ENCODE peak calls at places on chromosome 21, in six cellular contexts. U, S, A, W, B and F are unnamed samples.

GRCh38 chr21:18550361-18550760 is 146.8 kb upstream of the TMPRSS15 start:
- DNase-seq in W (no peak), A (no peak), U (no peak), B (no peak), S (no peak), F (no peak)

GRCh38 chr21:40243676-40244075 is 376.4 kb downstream of the PCP4 start:
- DNase-seq in B (no peak), W (no peak), A (no peak), S (no peak), U (no peak), F (no peak)

GRCh38 chr21:34688145-34688544 is 19.4 kb downstream of the CLIC6 start:
- DNase-seq in S (no peak), A (peak), W (no peak), U (no peak), B (peak), F (no peak)

GRCh38 chr21:32061755-32062154 is 188.9 kb downstream of the HUNK start:
- DNase-seq in B (no peak), U (no peak), W (no peak), A (no peak), S (no peak), F (no peak)

GRCh38 chr21:44376606-44377005 is 23.2 kb downstream of the TRPM2 start:
- DNase-seq in W (no peak), A (no peak), U (no peak), B (no peak), S (no peak), F (no peak)

GRCh38 chr21:19999369-20000272 is 998.6 kb upstream of the NCAM2 start:
- DNase-seq in A (no peak), U (no peak), W (no peak), B (no peak), S (peak), F (no peak)

GRCh38 chr21:43209575-43210453 is 41.0 kb downstream of the CRYAA start:
- DNase-seq in U (no peak), W (no peak), B (no peak), A (peak), S (peak), F (peak)

GRCh38 chr21:27534211-27534610 is 567.3 kb upstream of the ADAMTS5 start:
- DNase-seq in U (no peak), S (no peak), A (peak), W (no peak), B (no peak), F (peak)

GRCh38 chr21:46413365-46413696 is 45.4 kb upstream of the DIP2A start:
- DNase-seq in U (no peak), W (no peak), A (no peak), S (no peak), B (no peak), F (no peak)

GRCh38 chr21:33751120-33751519 is 108.8 kb downstream of the ITSN1 start:
- DNase-seq in U (no peak), A (peak), W (no peak), S (no peak), B (no peak), F (no peak)

DNA sequence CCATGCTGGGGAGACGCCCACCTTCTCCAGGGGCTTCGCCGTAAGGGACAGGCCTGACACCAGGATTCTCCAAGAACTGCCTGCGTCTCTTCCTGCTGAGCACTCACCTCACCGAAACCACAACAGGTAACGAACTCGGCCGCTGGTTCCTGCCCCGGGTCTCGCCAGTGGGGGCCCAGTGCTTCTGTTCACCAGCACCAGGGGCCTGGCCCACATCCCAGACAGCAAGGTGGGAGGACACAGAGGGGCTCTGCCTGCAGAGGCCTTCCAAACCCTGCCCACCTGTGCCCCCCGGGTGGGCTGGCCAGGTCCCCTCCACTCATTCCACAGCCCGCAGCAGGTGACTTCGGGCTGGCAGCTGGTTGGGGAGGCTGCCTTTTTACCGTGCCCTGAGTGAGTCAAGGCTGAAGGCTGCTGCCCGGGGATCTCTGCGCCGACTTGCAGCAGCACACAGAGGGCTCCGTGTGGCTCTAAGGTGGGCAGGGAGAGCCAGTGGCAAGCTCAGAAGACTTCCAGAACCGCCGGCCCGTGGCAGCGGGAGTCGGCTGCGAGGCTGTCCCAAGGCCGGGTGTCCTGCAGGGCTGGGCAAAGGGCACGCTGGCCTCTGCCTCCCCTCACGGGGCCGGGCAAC is 14.7 kb upstream of the COL18A1 start:
- DNase-seq in W (no peak), A (no peak), B (no peak), S (no peak), U (no peak), F (no peak)
- TF ChIP-seq EZH2phosphoT487 in W (no peak), A (no peak), B (no peak), S (no peak), U (no peak), F (no peak)

DNA sequence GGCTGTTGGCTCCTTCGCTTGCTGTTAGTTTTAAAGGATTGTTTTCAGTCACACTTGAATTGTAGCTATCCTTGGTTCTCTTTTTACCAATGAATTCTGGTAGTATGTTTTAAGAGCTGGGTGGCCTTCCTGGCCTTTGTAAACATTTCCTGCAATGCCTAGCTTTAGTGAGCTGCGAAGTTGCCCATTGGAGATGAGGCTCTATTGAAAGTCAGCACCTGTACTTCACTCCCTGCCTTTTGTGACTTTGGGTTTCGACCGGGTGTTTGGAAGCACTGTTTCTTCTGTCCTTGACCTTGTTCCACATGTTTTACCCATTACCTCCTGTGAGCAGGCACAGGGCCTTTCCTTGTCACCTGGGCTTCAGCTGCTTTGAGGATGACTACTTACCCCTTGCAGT is 64.7 kb downstream of the DYRK1A start:
- DNase-seq in S (no peak), B (peak), A (no peak), U (no peak), W (no peak), F (no peak)
- H3K4me2 ChIP-seq in S (no peak), B (peak), A (no peak), U (no peak), W (no peak), F (no peak)

GRCh38 chr21:37915941-37916794 is at the start of gene KCNJ6:
- DNase-seq in S (peak), B (peak), W (peak), U (no peak), A (peak), F (no peak)
- H3K4me3 ChIP-seq in S (peak), B (peak), W (peak), U (no peak), A (peak), F (no peak)

GRCh38 chr21:26394341-26394740 is 178.7 kb downstream of the CYYR1 start:
- DNase-seq in A (no peak), B (no peak), W (no peak), U (no peak), S (no peak), F (no peak)

GRCh38 chr21:26388731-26389231 is 184.3 kb downstream of the CYYR1 start:
- DNase-seq in U (no peak), B (no peak), S (no peak), W (no peak), A (peak), F (peak)

GRCh38 chr21:26391166-26391565 is 181.9 kb downstream of the CYYR1 start:
- DNase-seq in B (no peak), S (no peak), W (no peak), U (no peak), A (peak), F (peak)

GRCh38 chr21:26385721-26386120 is 187.4 kb downstream of the CYYR1 start:
- DNase-seq in A (peak), S (no peak), U (no peak), B (no peak), W (no peak), F (peak)

DNA sequence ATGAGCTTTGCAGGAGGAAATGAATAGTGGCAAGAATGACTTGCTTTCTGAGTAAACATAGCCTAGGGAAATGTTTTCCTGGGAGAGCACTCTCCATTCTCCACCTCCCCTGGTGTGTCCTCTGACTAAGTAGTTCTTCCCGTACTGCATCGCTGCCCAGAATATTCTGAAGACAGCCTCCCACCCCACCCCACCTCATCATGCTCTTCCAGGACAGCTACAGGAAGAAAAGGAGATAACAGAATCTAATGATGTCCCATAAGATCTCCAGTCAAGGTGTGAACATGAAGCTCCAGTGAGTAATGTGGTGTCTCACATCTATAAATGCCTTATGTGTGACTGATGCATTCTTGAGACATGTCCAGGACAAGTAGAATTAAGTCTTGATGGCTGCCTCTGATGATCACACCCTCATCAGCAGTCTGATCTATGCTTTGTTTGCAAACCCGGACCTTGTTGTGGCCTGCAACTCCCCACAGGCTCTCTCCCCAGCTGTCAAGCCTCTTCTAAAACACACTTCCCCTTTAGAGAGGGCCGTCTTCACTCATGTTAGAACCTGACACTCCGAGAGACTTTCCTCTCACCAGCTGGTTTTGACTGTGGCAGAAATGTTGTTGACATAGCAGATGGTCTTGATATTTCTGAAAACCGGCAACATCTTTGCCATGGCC is 183.0 kb downstream of the CYYR1 start:
- DNase-seq in B (no peak), A (peak), W (no peak), S (no peak), U (peak), F (peak)
- TF ChIP-seq EZH2phosphoT487 in B (no peak), A (peak), W (no peak), S (no peak), U (no peak), F (no peak)

DNA sequence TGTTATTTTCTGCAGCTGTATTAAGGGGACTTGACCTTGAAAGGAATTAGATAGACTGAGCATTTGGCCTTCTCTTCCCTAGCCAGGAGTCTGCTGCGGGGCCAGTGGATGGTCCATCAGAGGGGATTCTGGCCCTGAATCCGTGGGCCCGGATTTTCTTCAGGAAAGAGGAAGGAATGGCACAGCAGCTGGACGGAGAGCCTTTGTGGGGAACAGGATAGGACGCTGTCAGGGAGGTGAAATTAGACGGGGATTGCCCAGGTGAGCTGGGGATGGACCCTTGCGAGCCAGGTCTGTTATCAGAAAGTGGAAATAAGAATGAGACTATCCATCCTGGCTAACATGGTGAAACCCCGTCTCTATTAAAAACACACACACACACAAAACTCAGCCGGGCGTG is 1.7 kb upstream of the C2CD2 start:
- DNase-seq in W (no peak), B (no peak), A (no peak), U (no peak), S (no peak), F (no peak)
- H3K4me2 ChIP-seq in W (no peak), B (no peak), A (no peak), U (no peak), S (no peak), F (no peak)